ENCODE peak calls at places on chromosomes 3 and 15, in seven cellular contexts. Z, D, X, F, Y, C and W are unnamed samples.

GRCh38 chr3:150970665-150971327 is 1.7 kb downstream of the CLRN1 start:
- DNase-seq in C (no peak), Z (no peak), F (no peak), X (no peak), Y (no peak), D (no peak), W (peak)

GRCh38 chr3:123150449-123150954 is 51.2 kb upstream of the SEC22A start:
- DNase-seq in C (no peak), Z (no peak), Y (no peak), X (no peak), D (no peak), F (no peak), W (no peak)

GRCh38 chr3:178443634-178444033 is 92.6 kb upstream of the KCNMB2 start:
- DNase-seq in Z (no peak), X (no peak), F (no peak), Y (peak), C (no peak), D (no peak), W (peak)

GRCh38 chr3:66487475-66487874 is 13.3 kb downstream of the LRIG1 start:
- DNase-seq in D (no peak), Y (no peak), F (no peak), Z (no peak), C (no peak), X (no peak), W (peak)

GRCh38 chr3:113269661-113270060 is 58.3 kb downstream of the BOC start:
- DNase-seq in Z (no peak), F (no peak), X (no peak), D (no peak), Y (no peak), C (no peak), W (no peak)

GRCh38 chr3:108959017-108959416 is 5.3 kb upstream of the GUCA1C start:
- DNase-seq in D (no peak), C (no peak), X (no peak), F (no peak), Y (no peak), Z (no peak), W (no peak)

GRCh38 chr3:172175254-172175599 is 135.8 kb downstream of the FNDC3B start:
- DNase-seq in X (no peak), F (no peak), Z (no peak), D (no peak), C (no peak), Y (no peak), W (no peak)

GRCh38 chr3:64295594-64295993 is 70.3 kb upstream of the PRICKLE2 start:
- DNase-seq in D (no peak), C (no peak), X (no peak), F (no peak), Z (no peak), Y (no peak), W (peak)

GRCh38 chr15:34271493-34271892 is 46.7 kb downstream of the EMC4 start:
- DNase-seq in D (no peak), F (no peak), X (no peak), C (no peak), Z (no peak), Y (no peak), W (peak)

GRCh38 chr3:26428992-26429391 is 193.6 kb upstream of the LRRC3B start:
- DNase-seq in D (no peak), C (no peak), X (no peak), F (no peak), Z (no peak), Y (no peak), W (no peak)

GRCh38 chr3:138241061-138241460 is 54.0 kb downstream of the ARMC8 start:
- DNase-seq in Y (no peak), D (no peak), C (no peak), Z (no peak), X (no peak), F (no peak), W (no peak)

GRCh38 chr15:33735637-33736247 is 232.6 kb upstream of the CHRM5 start:
- DNase-seq in F (no peak), Z (no peak), D (no peak), C (no peak), X (peak), Y (peak), W (peak)

GRCh38 chr3:105775368-105775767 is 93.4 kb downstream of the CBLB start:
- DNase-seq in D (no peak), C (no peak), Y (no peak), F (no peak), Z (no peak), X (no peak), W (no peak)

GRCh38 chr15:63050737-63051700 is 8.5 kb downstream of the TPM1 start:
- DNase-seq in F (no peak), C (no peak), Y (peak), Z (no peak), D (no peak), X (no peak), W (peak)

GRCh38 chr3:99439892-99440291 is 198.5 kb upstream of the COL8A1 start:
- DNase-seq in Y (no peak), Z (no peak), D (no peak), C (no peak), X (no peak), F (no peak), W (peak)

GRCh38 chr3:106345353-106346027 is 476.7 kb upstream of the CBLB start:
- DNase-seq in Y (no peak), F (no peak), C (no peak), D (no peak), Z (no peak), X (no peak), W (peak)

GRCh38 chr3:13023251-13024055 is 49.8 kb downstream of the IQSEC1 start:
- DNase-seq in Z (no peak), X (peak), C (peak), D (no peak), Y (no peak), F (no peak), W (no peak)

GRCh38 chr3:16511561-16512434 is 1.7 kb downstream of the RFTN1 start:
- DNase-seq in C (peak), X (no peak), Y (no peak), D (peak), Z (peak), F (peak), W (peak)

GRCh38 chr3:72633534-72633933 is 214.7 kb downstream of the SHQ1 start:
- DNase-seq in X (no peak), D (no peak), F (peak), Z (peak), C (no peak), Y (no peak), W (no peak)